ENCODE peak calls at places on chromosome 18, in nine cellular contexts. N is NCI-H1105 treated with DMSO at 0.1 percent for 48 hours; W is HFFc6; I is activated effector memory CD4-positive, alpha-beta T cell treated with Interleukin-2 at 50 U/mL for 16 hours; R is activated T-cell treated with anti-CD3 and anti-CD28 coated beads for 48 hours; J is ureter; M is T-helper 2 cell; K is OCI-LY7; Q is colonic mucosa. O is an unnamed sample.

GRCh38 chr18:36758001-36758400 is 70.8 kb downstream of the TPGS2 start:
- DNase-seq in I (no peak), K (no peak), J (no peak), W (peak; percentile 31), Q (no peak), M (no peak), R (no peak), N (no peak), O (no peak)

GRCh38 chr18:63346031-63346430 is 21.0 kb downstream of the KDSR start:
- DNase-seq in N (peak; percentile 17), K (no peak), M (no peak), J (peak; percentile 69), I (no peak), Q (no peak), W (peak; percentile 52), R (no peak), O (peak; percentile 78)

GRCh38 chr18:75041586-75041985 is 167.4 kb downstream of the PTGR3 start:
- DNase-seq in R (no peak), J (no peak), I (no peak), M (no peak), Q (no peak), W (peak; percentile 3), K (peak; percentile 6), N (no peak), O (peak; percentile 26)

GRCh38 chr18:23032030-23032582 is 99.0 kb downstream of the RBBP8 start:
- DNase-seq in W (peak; percentile 83), K (no peak), I (no peak), R (no peak), M (no peak), J (no peak), Q (no peak), N (no peak), O (peak; percentile 59)

GRCh38 chr18:63316612-63317555 is 2.7 kb downstream of the BCL2 start:
- DNase-seq in Q (no peak), N (peak; percentile 36), W (no peak), R (no peak), J (no peak), M (no peak), I (no peak), K (no peak), O (no peak)

GRCh38 chr18:50973367-50974126 is 5.7 kb downstream of the ELAC1 start:
- DNase-seq in N (no peak), J (no peak), W (peak; percentile 71), M (no peak), I (no peak), Q (no peak), R (no peak), K (no peak), O (peak; percentile 49)

GRCh38 chr18:49814147-49814499 is 790 bp upstream of the ACAA2 start:
- DNase-seq in I (peak; percentile 53), M (no peak), K (no peak), R (peak; percentile 44), N (peak; percentile 85), W (peak; percentile 15), J (peak; percentile 56), Q (no peak), O (peak; percentile 26)

GRCh38 chr18:9796933-9797549 is 88.7 kb upstream of the TXNDC2 start:
- DNase-seq in M (no peak), N (peak; percentile 43), Q (no peak), J (no peak), K (no peak), W (no peak), I (no peak), R (no peak), O (no peak)

GRCh38 chr18:36714476-36714875 is 114.3 kb downstream of the TPGS2 start:
- DNase-seq in J (no peak), W (no peak), M (no peak), N (no peak), I (no peak), Q (no peak), R (no peak), K (no peak), O (no peak)

O was measured in RWPE1.